ENCODE peak calls at places on chromosome 13, in seven cellular contexts. D, G, I, O, P, C and B are unnamed samples.

GRCh38 chr13:50650936-50651638 is 192.4 kb downstream of the DLEU7 start:
- DNase-seq in D (no peak), G (peak; percentile 51), I (no peak), O (no peak), P (no peak), C (no peak), B (no peak)

GRCh38 chr13:46053162-46054012 is 841 bp upstream of the ZC3H13 start:
- DNase-seq in D (no peak), G (no peak), I (peak; percentile 25), O (no peak), P (no peak), C (no peak), B (no peak)

GRCh38 chr13:41696163-41697003 is 239.0 kb downstream of the RGCC start:
- DNase-seq in D (no peak), G (no peak), I (no peak), O (no peak), P (no peak), C (peak; percentile 6), B (no peak)

GRCh38 chr13:98203641-98204326 is 26.7 kb upstream of the RNF113B start:
- DNase-seq in D (no peak), G (no peak), I (no peak), O (no peak), P (no peak), C (no peak), B (no peak)

GRCh38 chr13:109214393-109214792 is 572.0 kb downstream of the IRS2 start:
- DNase-seq in D (no peak), G (no peak), I (no peak), O (no peak), P (no peak), C (no peak), B (no peak)

GRCh38 chr13:94263038-94263437 is 216.4 kb downstream of the DCT start:
- DNase-seq in D (no peak), G (no peak), I (no peak), O (no peak), P (no peak), C (no peak), B (no peak)

GRCh38 chr13:27921961-27922910 is 2.4 kb downstream of the PDX1 start:
- DNase-seq in D (no peak), G (no peak), I (peak; percentile 34), O (no peak), P (no peak), C (no peak), B (no peak)

GRCh38 chr13:102484329-102484728 is 82.5 kb upstream of the FGF14 start:
- DNase-seq in D (no peak), G (no peak), I (peak; percentile 41), O (no peak), P (no peak), C (peak; percentile 19), B (no peak)

GRCh38 chr13:44249439-44249838 is 124.2 kb upstream of the SERP2 start:
- DNase-seq in D (no peak), G (no peak), I (no peak), O (peak; percentile 71), P (no peak), C (no peak), B (no peak)

GRCh38 chr13:38223093-38223492 is 126.6 kb upstream of the UFM1 start:
- DNase-seq in D (no peak), G (no peak), I (peak; percentile 66), O (no peak), P (no peak), C (peak; percentile 67), B (no peak)

GRCh38 chr13:76826527-76826926 is 59.7 kb downstream of the KCTD12 start:
- DNase-seq in D (no peak), G (no peak), I (no peak), O (no peak), P (no peak), C (no peak), B (no peak)

GRCh38 chr13:50334944-50335343 is 319.7 kb downstream of the KCNRG start:
- DNase-seq in D (no peak), G (no peak), I (peak; percentile 42), O (no peak), P (no peak), C (no peak), B (no peak)

GRCh38 chr13:59111711-59112110 is 1052.0 kb downstream of the DIAPH3 start:
- DNase-seq in D (no peak), G (no peak), I (no peak), O (no peak), P (no peak), C (no peak), B (no peak)

GRCh38 chr13:94886191-94886590 is 173.8 kb upstream of the SOX21 start:
- DNase-seq in D (no peak), G (no peak), I (peak; percentile 5), O (no peak), P (no peak), C (no peak), B (no peak)

GRCh38 chr13:95404141-95404882 is 103.1 kb upstream of the ABCC4 start:
- DNase-seq in D (peak; percentile 86), G (peak; percentile 68), I (peak; percentile 91), O (peak; percentile 79), P (peak; percentile 91), C (peak; percentile 82), B (peak; percentile 82)

GRCh38 chr13:51607165-51607564 is 22.9 kb downstream of the WDFY2 start:
- DNase-seq in D (no peak), G (no peak), I (no peak), O (no peak), P (no peak), C (no peak), B (peak; percentile 54)

GRCh38 chr13:90531744-90532143 is 815.7 kb upstream of the MIR17HG start:
- DNase-seq in D (no peak), G (no peak), I (no peak), O (no peak), P (no peak), C (no peak), B (no peak)

GRCh38 chr13:59710416-59710815 is 453.3 kb downstream of the DIAPH3 start:
- DNase-seq in D (no peak), G (no peak), I (no peak), O (no peak), P (no peak), C (no peak), B (no peak)

GRCh38 chr13:26342898-26343297 is 89.0 kb downstream of the CDK8 start:
- DNase-seq in D (no peak), G (no peak), I (no peak), O (no peak), P (no peak), C (no peak), B (no peak)

GRCh38 chr13:98173431-98173921 is 3.6 kb downstream of the RNF113B start:
- DNase-seq in D (no peak), G (no peak), I (peak; percentile 28), O (no peak), P (no peak), C (no peak), B (no peak)

GRCh38 chr13:112622375-112622774 is 34.4 kb upstream of the TUBGCP3 start:
- DNase-seq in D (no peak), G (no peak), I (no peak), O (no peak), P (no peak), C (no peak), B (no peak)
- H3K9me3 ChIP-seq in D (no peaks in the 10 kb centered on the region), G (no peaks in the 10 kb centered on the region), I (no peaks in the 10 kb centered on the region), O (no peaks in the 10 kb centered on the region), P (no peaks in the 10 kb centered on the region), C (no peaks in the 10 kb centered on the region), B (no peaks in the 10 kb centered on the region)

GRCh38 chr13:21924958-21925357 is 254.1 kb downstream of the FGF9 start:
- DNase-seq in D (no peak), G (no peak), I (no peak), O (no peak), P (no peak), C (no peak), B (no peak)

GRCh38 chr13:21929400-21929799 is 258.5 kb downstream of the FGF9 start:
- DNase-seq in D (no peak), G (no peak), I (peak; percentile 56), O (no peak), P (no peak), C (no peak), B (no peak)

GRCh38 chr13:21925720-21926119 is 254.8 kb downstream of the FGF9 start:
- DNase-seq in D (no peak), G (no peak), I (no peak), O (no peak), P (no peak), C (no peak), B (no peak)
- H3K9me3 ChIP-seq in D (no peaks in the 10 kb centered on the region), G (no peaks in the 10 kb centered on the region), I (no peaks in the 10 kb centered on the region), O (no peaks in the 10 kb centered on the region), P (no peaks in the 10 kb centered on the region), C (no peaks in the 10 kb centered on the region), B (no peaks in the 10 kb centered on the region)

GRCh38 chr13:112143046-112143752 is 76.2 kb downstream of the SOX1 start:
- DNase-seq in D (no peak), G (no peak), I (no peak), O (no peak), P (no peak), C (no peak), B (no peak)

GRCh38 chr13:112143753-112144615 is 77.0 kb downstream of the SOX1 start:
- DNase-seq in D (no peak), G (no peak), I (no peak), O (no peak), P (no peak), C (no peak), B (no peak)

GRCh38 chr13:112144616-112145220 is 77.8 kb downstream of the SOX1 start:
- DNase-seq in D (no peak), G (no peak), I (no peak), O (no peak), P (no peak), C (no peak), B (no peak)

GRCh38 chr13:112146073-112146360 is 79.1 kb downstream of the SOX1 start:
- DNase-seq in D (no peak), G (no peak), I (no peak), O (no peak), P (no peak), C (no peak), B (no peak)

DNA sequence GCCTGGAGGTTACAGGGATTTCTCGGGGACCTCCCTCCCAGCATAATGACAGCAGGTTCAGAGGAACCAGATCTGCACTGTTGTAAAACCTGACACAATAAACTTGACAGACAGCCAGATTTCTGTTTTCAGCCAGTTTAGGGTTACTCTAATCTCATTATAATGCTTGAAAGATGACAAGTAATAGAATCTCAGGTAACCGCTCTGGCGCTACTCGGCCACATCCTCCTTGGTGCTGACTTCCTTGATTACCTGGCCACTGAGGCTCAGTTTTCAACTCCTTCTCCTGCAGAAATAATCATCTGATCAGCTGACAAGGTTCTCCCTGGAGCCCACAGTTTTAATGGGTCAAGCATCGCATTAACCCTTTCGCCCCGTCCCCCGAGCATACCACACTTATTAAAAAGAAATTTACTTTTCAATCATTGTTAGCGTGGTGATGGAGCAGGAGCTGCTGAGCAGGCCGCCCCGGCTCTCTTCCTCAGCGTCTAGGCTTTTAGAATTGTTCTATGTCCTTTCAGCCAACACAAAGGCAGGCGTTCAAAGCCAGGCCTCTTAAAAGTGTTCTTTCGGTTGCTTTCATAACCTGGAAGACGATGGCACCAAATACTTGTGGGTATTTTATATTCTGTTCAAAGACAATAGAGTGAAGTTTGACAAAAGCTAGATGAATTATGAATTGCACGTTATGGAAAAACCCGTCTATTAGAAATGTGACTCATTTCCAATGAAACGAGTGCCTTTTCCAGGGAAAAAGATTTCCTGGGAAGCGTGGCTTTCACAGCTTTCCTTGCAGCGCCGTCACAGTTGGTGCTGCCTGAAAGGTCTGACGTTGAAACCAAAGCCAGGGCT is 78.5 kb downstream of the SOX1 start:
- DNase-seq in D (no peak), G (no peak), I (no peak), O (no peak), P (no peak), C (no peak), B (no peak)
- H3K9me3 ChIP-seq in D (no peaks in the 10 kb centered on the region), G (no peaks in the 10 kb centered on the region), I (no peaks in the 10 kb centered on the region), O (no peaks in the 10 kb centered on the region), P (no peaks in the 10 kb centered on the region), C (no peaks in the 10 kb centered on the region), B (peaks cover 8% of the 10 kb centered on the region)

GRCh38 chr13:29129616-29130015 is 309.5 kb downstream of the MTUS2 start:
- DNase-seq in D (no peak), G (no peak), I (no peak), O (no peak), P (no peak), C (no peak), B (no peak)
- H3K9me3 ChIP-seq in D (no peaks in the 10 kb centered on the region), G (no peaks in the 10 kb centered on the region), I (no peaks in the 10 kb centered on the region), O (no peaks in the 10 kb centered on the region), P (no peaks in the 10 kb centered on the region), C (no peaks in the 10 kb centered on the region), B (peaks cover 4% of the 10 kb centered on the region)